ENCODE peak calls at places on chromosomes 13 and 19, in seven cellular contexts. I is left ventricle myocardium inferior, Y is SK-N-SH, U is breast epithelium, N is mammary epithelial cell, P is stomach, V is right atrium auricular region. L is an unnamed sample. For H3K27me3, the result is how much of the 10 kb centered on the place peaks cover.

GRCh38 chr13:30373727-30374126 is 48.6 kb upstream of the UBE2L5 start:
- DNase-seq in Y (no peak), V (no peak), U (no peak), N (no peak), I (no peak), P (no peak), L (no peak)

GRCh38 chr19:17803264-17803896 is 8.4 kb downstream of the B3GNT3 start:
- DNase-seq in V (no peak), P (no peak), N (no peak), Y (no peak), I (no peak), U (peak), L (no peak)

GRCh38 chr13:31587696-31588266 is 151.5 kb upstream of the RXFP2 start:
- DNase-seq in U (no peak), I (no peak), N (no peak), P (no peak), V (no peak), Y (no peak), L (no peak)

GRCh38 chr13:95388420-95389079 is 87.3 kb upstream of the ABCC4 start:
- DNase-seq in N (no peak), Y (no peak), P (no peak), V (no peak), I (no peak), U (no peak), L (no peak)

GRCh38 chr19:588758-589692 is 656 bp upstream of the HCN2 start:
- DNase-seq in V (no peak), I (no peak), N (no peak), U (no peak), P (no peak), Y (peak), L (no peak)

GRCh38 chr19:13430790-13431582 is 75.3 kb downstream of the CACNA1A start:
- DNase-seq in N (peak), I (peak), Y (peak), P (peak), V (no peak), U (no peak), L (peak)

GRCh38 chr13:43331676-43332075 is 308.3 kb downstream of the DNAJC15 start:
- DNase-seq in U (no peak), Y (no peak), P (no peak), I (no peak), N (no peak), V (no peak), L (no peak)

GRCh38 chr19:30070970-30071632 is 129.1 kb downstream of the URI1 start:
- DNase-seq in V (no peak), I (peak), U (no peak), P (no peak), Y (peak), N (no peak), L (no peak)

GRCh38 chr13:42035905-42036521 is 12.4 kb upstream of the DGKH start:
- DNase-seq in I (no peak), Y (no peak), U (no peak), P (no peak), V (no peak), N (no peak), L (no peak)

GRCh38 chr13:110398564-110399507 is 91.8 kb downstream of the COL4A2 start:
- DNase-seq in Y (no peak), P (no peak), V (no peak), U (peak), N (no peak), I (no peak), L (no peak)

GRCh38 chr13:113863511-113864302 is at the start of gene GAS6:
- DNase-seq in Y (peak), N (peak), I (peak), U (peak), V (no peak), P (peak), L (peak)

GRCh38 chr19:44576843-44577565 is 36.4 kb upstream of the IGSF23 start:
- DNase-seq in Y (peak), V (peak), U (no peak), N (peak), P (peak), I (no peak), L (peak)

GRCh38 chr19:10238172-10238783 is 7.1 kb upstream of the S1PR2 start:
- DNase-seq in U (no peak), P (peak), V (peak), I (peak), N (no peak), Y (no peak), L (no peak)

GRCh38 chr13:41488124-41488523 is 30.8 kb downstream of the RGCC start:
- DNase-seq in Y (no peak), I (no peak), V (no peak), N (no peak), P (no peak), U (no peak), L (no peak)

GRCh38 chr13:50514249-50514648 is 329.2 kb downstream of the DLEU7 start:
- DNase-seq in P (no peak), U (no peak), N (no peak), V (no peak), I (no peak), Y (no peak), L (no peak)

GRCh38 chr13:50513528-50513863 is 330.0 kb downstream of the DLEU7 start:
- DNase-seq in Y (no peak), P (no peak), N (no peak), I (no peak), V (no peak), U (no peak), L (no peak)

GRCh38 chr13:50512602-50513527 is 330.6 kb downstream of the DLEU7 start:
- DNase-seq in Y (no peak), N (no peak), V (peak), I (peak), P (peak), U (peak), L (no peak)

GRCh38 chr13:50509771-50510441 is 333.6 kb downstream of the DLEU7 start:
- DNase-seq in Y (no peak), U (no peak), I (no peak), P (no peak), V (no peak), N (no peak), L (no peak)

GRCh38 chr13:50511877-50512332 is 331.6 kb downstream of the DLEU7 start:
- DNase-seq in P (no peak), I (no peak), U (no peak), Y (no peak), N (no peak), V (no peak), L (no peak)
- H3K4me3 ChIP-seq in P (peak), I (peak), U (no peak), Y (no peak), N (no peak), V (no peak), L (no peak)

DNA sequence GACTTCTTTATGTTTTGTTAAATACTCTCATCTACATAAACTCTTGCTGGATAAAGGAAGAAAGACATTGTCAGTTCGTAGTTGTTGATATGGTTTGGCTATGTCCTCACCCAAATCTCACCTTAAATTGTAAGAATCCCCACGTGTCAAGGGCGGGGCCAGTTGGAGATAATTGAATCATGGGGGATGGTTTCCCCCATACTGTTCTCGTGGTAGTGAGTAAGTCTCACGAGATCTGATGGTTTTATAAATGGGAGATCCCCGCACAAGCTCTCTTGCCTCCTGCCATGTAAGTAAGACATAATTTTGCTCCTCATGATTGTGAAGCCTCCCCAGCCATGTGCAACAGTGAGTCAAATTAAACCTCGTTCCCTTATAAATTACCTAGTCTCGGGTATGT is 3.6 kb downstream of the ADGRE1 start:
- DNase-seq in U (no peak), P (no peak), Y (no peak), I (no peak), N (no peak), V (no peak), L (no peak)
- H3K27me3 ChIP-seq in U (under half), P (under half), Y (under half), I (under half), N (under half), V (under half), L (under half)

GRCh38 chr19:15869109-15869555 is 28.7 kb downstream of the CYP4F2 start:
- DNase-seq in U (peak), Y (peak), P (peak), N (peak), V (no peak), I (no peak), L (no peak)
- TF ChIP-seq CTCF in U (peak), Y (peak), P (peak), N (peak), V (peak), I (peak), L (peak)

GRCh38 chr19:47813304-47813994 is 8.3 kb upstream of the CRX start:
- DNase-seq in U (peak), I (peak), N (peak), Y (peak), V (no peak), P (peak), L (peak)
- H3K4me3 ChIP-seq in U (no peak), I (no peak), N (no peak), Y (no peak), V (no peak), P (no peak), L (no peak)

L was measured in pancreas.